ENCODE peak calls at places on chromosome 16, in five cellular contexts. S, E, T, V and I are unnamed samples.

GRCh38 chr16:24776486-24777220 is 47.2 kb downstream of the TNRC6A start:
- DNase-seq in T (no peak), S (peak), V (no peak), E (no peak), I (no peak)

GRCh38 chr16:30482366-30482765 is 9.8 kb downstream of the ITGAL start:
- DNase-seq in E (no peak), V (no peak), T (no peak), S (no peak), I (no peak)

GRCh38 chr16:2088759-2089358 is 41.1 kb downstream of the TSC2 start:
- DNase-seq in S (no peak), T (no peak), E (no peak), V (no peak), I (no peak)

GRCh38 chr16:2178321-2179106 is 17.9 kb downstream of the CASKIN1 start:
- DNase-seq in V (peak), S (no peak), T (no peak), E (no peak), I (no peak)

GRCh38 chr16:20393801-20394637 is 10.5 kb downstream of the PDILT start:
- DNase-seq in T (no peak), E (no peak), S (peak), V (no peak), I (no peak)

GRCh38 chr16:70746040-70746707 is 54.8 kb downstream of the VAC14 start:
- DNase-seq in V (no peak), T (no peak), S (peak), E (no peak), I (peak)

GRCh38 chr16:81528258-81528657 is 83.7 kb downstream of the CMIP start:
- DNase-seq in T (no peak), V (no peak), E (no peak), S (no peak), I (no peak)

GRCh38 chr16:30075503-30076275 is at the start of gene PPP4C:
- DNase-seq in V (peak), T (peak), S (peak), E (peak), I (peak)

GRCh38 chr16:2724088-2724676 is 4.2 kb upstream of the PRSS27 start:
- DNase-seq in E (no peak), V (no peak), S (no peak), T (no peak), I (no peak)

GRCh38 chr16:8184854-8185253 is 405.5 kb downstream of the TMEM114 start:
- DNase-seq in V (no peak), S (no peak), E (no peak), T (no peak), I (no peak)

GRCh38 chr16:80525420-80525819 is 15.4 kb upstream of the DYNLRB2 start:
- DNase-seq in E (no peak), V (no peak), T (no peak), S (no peak), I (no peak)

DNA sequence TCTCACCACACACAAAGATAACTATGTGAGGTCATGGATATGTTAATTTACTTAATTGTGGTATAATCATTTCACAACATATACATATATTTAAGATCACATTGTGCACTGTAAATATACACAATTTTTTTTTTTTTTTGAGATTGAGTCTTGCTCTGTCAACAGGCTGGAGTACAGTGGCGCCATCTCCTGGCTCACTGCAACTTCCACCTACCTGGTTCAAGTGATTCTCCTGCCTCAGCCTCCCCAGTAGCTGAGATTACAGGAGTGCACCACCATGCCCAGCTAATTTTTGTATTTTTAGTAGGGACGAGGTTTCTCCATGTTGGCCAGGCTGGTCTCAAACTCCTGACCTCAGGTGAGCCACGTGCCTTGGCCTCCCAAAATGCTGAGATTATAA is 11.5 kb upstream of the PRSS54 start:
- DNase-seq in T (no peak), S (no peak), E (peak), V (no peak), I (no peak)
- TF ChIP-seq CTCF in T (peak), S (peak), E (peak), V (peak), I (no peak)

DNA sequence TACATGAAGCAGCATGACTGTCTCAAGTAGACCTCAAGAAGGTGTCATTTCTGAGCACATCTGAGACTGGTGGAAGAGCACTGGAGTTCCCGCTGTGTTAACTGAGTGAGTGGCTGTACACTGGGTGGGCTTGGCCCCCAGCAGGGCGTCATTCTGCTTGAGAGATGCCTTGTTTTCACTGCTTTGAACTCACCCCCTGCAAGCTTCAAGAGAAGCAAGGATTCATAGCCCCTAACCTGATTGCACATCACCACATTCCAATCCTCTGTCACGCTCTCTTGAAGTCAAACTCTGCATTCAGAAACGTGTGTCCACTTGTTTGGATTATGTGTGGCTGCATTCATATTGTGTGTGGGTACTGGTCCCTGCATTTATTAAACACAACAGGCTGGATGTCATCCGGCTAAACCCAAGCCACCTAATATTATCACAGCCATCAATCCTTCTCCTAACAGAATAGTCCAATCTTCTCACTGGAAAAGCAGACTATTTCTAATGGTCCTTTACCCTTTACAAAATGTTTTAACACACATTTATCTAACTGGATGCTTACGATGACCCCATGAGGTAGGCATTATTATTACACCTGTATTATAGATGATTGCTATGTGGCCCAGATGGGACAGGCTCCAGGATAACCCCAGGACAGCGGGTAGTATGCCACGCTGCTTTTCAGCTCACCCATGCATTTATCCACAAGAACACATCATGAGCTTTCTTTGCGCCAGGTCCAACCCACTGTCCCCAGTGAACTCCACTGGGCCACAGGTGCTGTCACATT is 76.3 kb downstream of the USP31 start:
- DNase-seq in V (no peak), S (no peak), E (no peak), T (no peak), I (no peak)
- TF ChIP-seq CTCF in V (no peak), S (no peak), E (peak), T (peak), I (no peak)

GRCh38 chr16:71883849-71884638 is at the start of gene ZNF821:
- DNase-seq in T (no peak), V (peak), S (peak), E (peak), I (peak)
- TF ChIP-seq CTCF in T (no peak), V (peak), S (peak), E (peak), I (no peak)

GRCh38 chr16:54484700-54485099 is 198.1 kb upstream of the IRX3 start:
- DNase-seq in T (no peak), E (peak), V (no peak), S (no peak), I (no peak)
- TF ChIP-seq CTCF in T (no peak), E (no peak), V (no peak), S (no peak), I (no peak)

DNA sequence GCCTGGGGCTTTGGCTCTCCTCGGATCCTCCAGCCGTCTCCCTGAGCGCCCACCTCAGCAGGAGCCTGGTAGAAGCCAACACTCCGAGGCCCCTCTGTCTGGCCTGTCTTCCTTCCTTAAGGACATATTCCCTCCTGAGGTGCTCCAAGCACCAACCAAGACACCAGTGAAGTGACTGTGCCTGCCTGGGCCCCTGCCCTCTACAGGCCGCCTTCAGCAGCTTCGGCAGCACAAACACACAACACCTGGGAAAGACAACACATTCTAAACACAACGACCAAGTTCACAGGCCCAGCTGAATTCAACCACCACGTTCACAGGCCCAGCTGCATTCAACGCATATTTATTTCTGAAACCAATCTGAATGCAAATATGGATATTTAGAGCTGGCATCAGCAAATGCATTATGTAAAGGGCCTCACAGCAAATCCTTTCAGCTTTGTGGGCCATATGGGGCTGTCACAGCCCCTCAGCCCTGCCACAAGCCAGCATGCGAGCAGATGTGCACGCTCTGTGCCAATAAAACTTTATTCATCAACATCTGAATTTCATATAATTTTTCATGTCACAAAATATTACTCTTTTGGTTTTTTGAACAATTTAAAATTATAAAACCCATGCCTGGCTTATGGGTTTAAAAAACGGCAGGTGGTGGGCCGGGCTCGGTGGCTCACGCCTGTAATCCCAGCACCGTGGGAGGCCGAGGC is 12.2 kb downstream of the GALNS start:
- DNase-seq in T (no peak), V (no peak), E (no peak), S (no peak), I (no peak)
- TF ChIP-seq CTCF in T (peak), V (peak), E (no peak), S (no peak), I (no peak)

DNA sequence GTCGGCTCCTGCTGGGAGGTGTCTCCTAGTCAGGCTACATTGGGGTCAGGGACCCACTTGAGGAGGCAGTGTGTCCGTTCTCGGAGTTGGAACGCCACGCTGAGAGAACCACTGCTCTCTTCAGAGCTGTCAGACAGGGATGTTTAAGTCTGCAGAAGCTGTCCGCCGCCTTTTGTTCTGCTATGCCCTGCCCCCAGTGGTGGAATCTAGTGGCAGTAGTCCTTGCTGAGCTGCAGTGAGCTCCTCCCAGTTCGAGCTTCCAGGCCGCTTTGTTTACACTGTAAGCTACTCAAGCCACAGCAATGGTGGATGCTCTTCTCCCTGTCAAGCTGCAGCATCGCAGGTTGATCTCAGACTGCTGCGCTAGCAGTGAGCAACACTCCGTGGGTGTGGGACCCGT is 36.0 kb downstream of the ITFG1 start:
- DNase-seq in T (no peak), V (no peak), S (no peak), E (no peak), I (no peak)
- TF ChIP-seq CTCF in T (no peak), V (no peak), S (no peak), E (no peak), I (no peak)

DNA sequence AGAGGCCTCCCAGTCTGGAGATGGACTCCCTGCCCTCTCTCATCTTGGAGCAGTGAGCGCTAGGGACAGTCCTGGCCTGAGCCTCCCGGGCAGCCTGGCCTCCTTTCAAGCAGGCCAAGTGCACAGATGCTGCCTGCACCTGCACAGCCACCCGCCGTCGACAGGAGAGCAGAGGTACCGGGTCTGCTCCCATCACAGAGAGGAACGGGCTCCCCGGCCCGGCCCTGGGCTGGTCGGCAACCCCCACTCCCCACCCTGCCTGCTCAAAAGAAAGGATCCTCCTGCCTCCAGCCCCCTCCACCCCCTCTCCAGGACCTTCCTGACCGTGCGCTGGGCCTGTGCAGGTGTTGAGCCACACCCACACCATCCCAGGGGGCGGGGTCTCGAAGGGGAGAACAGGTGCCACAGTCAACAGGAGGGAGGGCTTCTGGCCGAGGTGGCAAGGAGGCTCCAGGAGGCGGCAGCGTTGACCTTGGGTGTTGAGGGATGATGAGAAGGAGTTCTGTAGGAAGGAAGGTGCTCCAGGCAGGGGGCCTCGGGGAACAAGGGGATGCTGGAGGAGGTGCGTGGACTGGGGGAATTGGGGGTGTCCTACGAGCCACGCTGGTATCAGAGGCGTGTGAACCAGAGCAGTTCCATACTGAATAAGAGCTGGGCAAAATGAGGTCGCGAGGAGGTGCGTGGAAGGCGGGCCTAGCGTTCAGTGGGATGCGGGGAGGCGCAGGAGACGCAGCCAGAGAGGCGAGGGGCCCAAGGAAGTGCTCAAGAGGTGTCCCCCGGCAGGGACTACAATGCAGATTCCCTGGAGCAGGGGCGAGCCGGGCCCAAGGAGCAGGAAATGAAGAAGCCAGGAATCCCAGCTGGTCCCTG is 967 bp upstream of the CDH15 start:
- DNase-seq in S (no peak), T (no peak), V (no peak), E (peak), I (no peak)
- TF ChIP-seq CTCF in S (no peak), T (no peak), V (no peak), E (no peak), I (no peak)